ENCODE peak calls at places on chromosomes 16 and 17, in six cellular contexts. One of them, this sample, is unnamed.

GRCh38 chr17:46010597-46011186 is 11.6 kb downstream of the STH start:
- DNase-seq in stomach: no peak
- DNase-seq in H1: no peak
- DNase-seq in K562: peak; percentile 47
- DNase-seq in sigmoid colon: no peak
- DNase-seq in transverse colon: no peak
- DNase-seq in this sample: no peak

GRCh38 chr16:70552675-70553074 is 29.1 kb downstream of the SF3B3 start:
- DNase-seq in K562: no peak
- DNase-seq in H1: no peak
- DNase-seq in sigmoid colon: no peak
- DNase-seq in stomach: no peak
- DNase-seq in transverse colon: no peak
- DNase-seq in this sample: no peak

GRCh38 chr16:27408012-27408601 is 6.1 kb downstream of the IL21R start:
- DNase-seq in H1: no peak
- DNase-seq in K562: no peak
- DNase-seq in stomach: no peak
- DNase-seq in sigmoid colon: no peak
- DNase-seq in transverse colon: no peak
- DNase-seq in this sample: peak; percentile 42

GRCh38 chr16:85986931-85987749 is 88.2 kb downstream of the IRF8 start:
- DNase-seq in stomach: no peak
- DNase-seq in sigmoid colon: peak; percentile 64
- DNase-seq in K562: peak; percentile 31
- DNase-seq in H1: no peak
- DNase-seq in transverse colon: peak; percentile 50
- DNase-seq in this sample: no peak

GRCh38 chr17:79575229-79575628 is 35.6 kb downstream of the RBFOX3 start:
- DNase-seq in K562: no peak
- DNase-seq in stomach: no peak
- DNase-seq in transverse colon: no peak
- DNase-seq in sigmoid colon: peak; percentile 24
- DNase-seq in H1: no peak
- DNase-seq in this sample: no peak

GRCh38 chr16:12290868-12291267 is 314.3 kb downstream of the SNX29 start:
- DNase-seq in K562: no peak
- DNase-seq in stomach: no peak
- DNase-seq in sigmoid colon: no peak
- DNase-seq in H1: no peak
- DNase-seq in transverse colon: no peak
- DNase-seq in this sample: no peak

GRCh38 chr17:76378548-76379274 is 5.7 kb upstream of the SPHK1 start:
- DNase-seq in K562: no peak
- DNase-seq in transverse colon: no peak
- DNase-seq in stomach: no peak
- DNase-seq in sigmoid colon: no peak
- DNase-seq in H1: no peak
- DNase-seq in this sample: no peak

GRCh38 chr17:49851387-49852291 is 3.8 kb upstream of the TAC4 start:
- DNase-seq in transverse colon: peak; percentile 59
- DNase-seq in stomach: peak; percentile 75
- DNase-seq in sigmoid colon: peak; percentile 80
- DNase-seq in H1: no peak
- DNase-seq in K562: peak; percentile 82
- DNase-seq in this sample: peak; percentile 93

GRCh38 chr16:1137604-1138003 is 15.3 kb upstream of the CACNA1H start:
- DNase-seq in transverse colon: no peak
- DNase-seq in H1: no peak
- DNase-seq in sigmoid colon: no peak
- DNase-seq in stomach: no peak
- DNase-seq in K562: peak; percentile 59
- DNase-seq in this sample: no peak

GRCh38 chr16:89308391-89309333 is 91.2 kb downstream of the ZNF778 start:
- DNase-seq in H1: no peak
- DNase-seq in transverse colon: no peak
- DNase-seq in K562: peak; percentile 31
- DNase-seq in sigmoid colon: no peak
- DNase-seq in stomach: no peak
- DNase-seq in this sample: no peak

GRCh38 chr16:11783319-11784047 is 13.6 kb downstream of the ZC3H7A start:
- DNase-seq in sigmoid colon: no peak
- DNase-seq in transverse colon: no peak
- DNase-seq in H1: no peak
- DNase-seq in stomach: no peak
- DNase-seq in K562: peak; percentile 46
- DNase-seq in this sample: no peak

GRCh38 chr17:79628861-79629547 is 18.2 kb upstream of the RBFOX3 start:
- DNase-seq in transverse colon: no peak
- DNase-seq in sigmoid colon: peak; percentile 19
- DNase-seq in H1: no peak
- DNase-seq in stomach: peak; percentile 13
- DNase-seq in K562: no peak
- DNase-seq in this sample: peak; percentile 89

GRCh38 chr17:61161615-61162134 is 238.0 kb upstream of the TBX2 start:
- DNase-seq in stomach: no peak
- DNase-seq in transverse colon: no peak
- DNase-seq in K562: no peak
- DNase-seq in sigmoid colon: no peak
- DNase-seq in H1: no peak
- DNase-seq in this sample: no peak

GRCh38 chr16:69040144-69040909 is 65.1 kb upstream of the HAS3 start:
- DNase-seq in stomach: no peak
- DNase-seq in K562: no peak
- DNase-seq in H1: no peak
- DNase-seq in sigmoid colon: peak; percentile 13
- DNase-seq in transverse colon: no peak
- DNase-seq in this sample: no peak

GRCh38 chr16:17224350-17224749 is 246.4 kb downstream of the XYLT1 start:
- DNase-seq in sigmoid colon: no peak
- DNase-seq in K562: no peak
- DNase-seq in H1: no peak
- DNase-seq in stomach: no peak
- DNase-seq in transverse colon: no peak
- DNase-seq in this sample: no peak

GRCh38 chr16:77585852-77586251 is 136.5 kb upstream of the NUDT7 start:
- DNase-seq in K562: no peak
- DNase-seq in transverse colon: no peak
- DNase-seq in H1: no peak
- DNase-seq in sigmoid colon: no peak
- DNase-seq in stomach: no peak
- DNase-seq in this sample: no peak

GRCh38 chr17:6347776-6348175 is 87.1 kb downstream of the AIPL1 start:
- DNase-seq in stomach: no peak
- DNase-seq in H1: no peak
- DNase-seq in sigmoid colon: no peak
- DNase-seq in transverse colon: no peak
- DNase-seq in K562: no peak
- DNase-seq in this sample: peak; percentile 88

GRCh38 chr17:2063306-2064146 is 8.6 kb downstream of the HIC1 start:
- DNase-seq in transverse colon: peak; percentile 39
- DNase-seq in H1: no peak
- DNase-seq in sigmoid colon: peak; percentile 82
- DNase-seq in stomach: no peak
- DNase-seq in K562: no peak
- DNase-seq in this sample: peak; percentile 92

GRCh38 chr17:18314059-18314730 is 599 bp downstream of the TOP3A start:
- DNase-seq in stomach: no peak
- DNase-seq in K562: no peak
- DNase-seq in H1: no peak
- DNase-seq in transverse colon: no peak
- DNase-seq in sigmoid colon: no peak
- DNase-seq in this sample: no peak

GRCh38 chr16:46813611-46814010 is 17.4 kb downstream of the C16orf87 start:
- DNase-seq in H1: no peak
- DNase-seq in sigmoid colon: no peak
- DNase-seq in K562: no peak
- DNase-seq in stomach: no peak
- DNase-seq in transverse colon: no peak
- DNase-seq in this sample: no peak

GRCh38 chr17:30788918-30789317 is 35.6 kb downstream of the CRLF3 start:
- DNase-seq in stomach: no peak
- DNase-seq in transverse colon: no peak
- DNase-seq in K562: no peak
- DNase-seq in H1: no peak
- DNase-seq in sigmoid colon: no peak
- DNase-seq in this sample: no peak

GRCh38 chr16:83706394-83706793 is 101.4 kb upstream of the HSBP1 start:
- DNase-seq in sigmoid colon: no peak
- DNase-seq in stomach: no peak
- DNase-seq in K562: no peak
- DNase-seq in H1: no peak
- DNase-seq in transverse colon: no peak
- DNase-seq in this sample: no peak

GRCh38 chr16:74053310-74053709 is 243.3 kb upstream of the PSMD7 start:
- DNase-seq in K562: no peak
- DNase-seq in transverse colon: no peak
- DNase-seq in sigmoid colon: no peak
- DNase-seq in stomach: no peak
- DNase-seq in H1: no peak
- DNase-seq in this sample: no peak

GRCh38 chr16:56338566-56339318 is 86.6 kb downstream of the AMFR start:
- DNase-seq in stomach: no peak
- DNase-seq in H1: no peak
- DNase-seq in transverse colon: no peak
- DNase-seq in K562: no peak
- DNase-seq in sigmoid colon: no peak
- DNase-seq in this sample: no peak

GRCh38 chr16:386641-387156 is 4.9 kb upstream of the PGAP6 start:
- DNase-seq in H1: no peak
- DNase-seq in K562: peak; percentile 57
- DNase-seq in stomach: no peak
- DNase-seq in sigmoid colon: no peak
- DNase-seq in transverse colon: no peak
- DNase-seq in this sample: no peak

DNA sequence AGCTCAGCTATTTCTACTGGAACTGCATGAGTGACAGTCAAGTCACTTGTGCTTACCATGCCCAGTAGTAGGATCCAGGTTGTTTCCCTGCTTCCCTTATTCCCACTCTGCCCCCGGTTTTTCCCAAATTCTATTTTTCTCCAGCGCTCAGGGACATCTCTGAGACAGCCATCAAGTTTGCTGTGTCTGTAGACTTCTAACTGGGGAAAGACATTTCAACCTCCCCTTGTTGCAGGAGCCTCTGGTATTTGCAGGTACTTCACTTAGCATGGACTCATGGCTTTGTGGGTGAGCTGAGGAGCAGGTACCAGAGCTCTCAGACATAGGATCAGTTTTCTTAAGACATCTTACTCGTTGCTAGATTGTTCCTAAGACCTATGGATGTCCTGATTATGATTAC is 801.6 kb upstream of the RBFOX1 start:
- DNase-seq in transverse colon: no peak
- DNase-seq in H1: no peak
- DNase-seq in sigmoid colon: no peak
- DNase-seq in stomach: no peak
- DNase-seq in K562: no peak
- DNase-seq in this sample: peak; percentile 90
- TF ChIP-seq CTCF in transverse colon: no peak
- TF ChIP-seq CTCF in H1: no peak
- TF ChIP-seq CTCF in sigmoid colon: no peak
- TF ChIP-seq CTCF in stomach: no peak
- TF ChIP-seq CTCF in K562: no peak
- TF ChIP-seq CTCF in this sample: no peak

GRCh38 chr17:57923182-57923872 is 31.9 kb downstream of the CUEDC1 start:
- DNase-seq in H1: no peak
- DNase-seq in sigmoid colon: no peak
- DNase-seq in stomach: no peak
- DNase-seq in K562: no peak
- DNase-seq in transverse colon: no peak
- DNase-seq in this sample: no peak
- H3K4me1 ChIP-seq in H1: peaks cover 6% of the 10 kb centered on the region
- H3K4me1 ChIP-seq in sigmoid colon: peaks cover 90% of the 10 kb centered on the region
- H3K4me1 ChIP-seq in stomach: peaks cover 48% of the 10 kb centered on the region
- H3K4me1 ChIP-seq in K562: no peaks in the 10 kb centered on the region
- H3K4me1 ChIP-seq in transverse colon: peaks cover 51% of the 10 kb centered on the region
- H3K4me1 ChIP-seq in this sample: peaks cover 98% of the 10 kb centered on the region

GRCh38 chr17:31859487-31860008 is 504 bp upstream of the COPRS start:
- DNase-seq in transverse colon: no peak
- DNase-seq in stomach: no peak
- DNase-seq in sigmoid colon: no peak
- DNase-seq in K562: no peak
- DNase-seq in H1: no peak
- DNase-seq in this sample: no peak

GRCh38 chr17:31857920-31858646 is 961 bp downstream of the COPRS start:
- DNase-seq in H1: no peak
- DNase-seq in K562: no peak
- DNase-seq in stomach: no peak
- DNase-seq in sigmoid colon: no peak
- DNase-seq in transverse colon: no peak
- DNase-seq in this sample: no peak

GRCh38 chr17:31856750-31857149 is 2.3 kb downstream of the COPRS start:
- DNase-seq in transverse colon: no peak
- DNase-seq in H1: no peak
- DNase-seq in K562: no peak
- DNase-seq in sigmoid colon: no peak
- DNase-seq in stomach: no peak
- DNase-seq in this sample: no peak

GRCh38 chr17:31854672-31855071 is 4.4 kb downstream of the COPRS start:
- DNase-seq in transverse colon: no peak
- DNase-seq in H1: no peak
- DNase-seq in sigmoid colon: no peak
- DNase-seq in K562: no peak
- DNase-seq in stomach: no peak
- DNase-seq in this sample: no peak

GRCh38 chr17:31858647-31859486 is at the start of gene COPRS:
- DNase-seq in transverse colon: peak; percentile 91
- DNase-seq in K562: peak; percentile 89
- DNase-seq in stomach: peak; percentile 91
- DNase-seq in sigmoid colon: peak; percentile 96
- DNase-seq in H1: peak; percentile 25
- DNase-seq in this sample: peak; percentile 96
- TF ChIP-seq POLR2AphosphoS5 in transverse colon: peak; percentile 46
- TF ChIP-seq POLR2AphosphoS5 in K562: peak; percentile 56
- TF ChIP-seq POLR2AphosphoS5 in stomach: no peak
- TF ChIP-seq POLR2AphosphoS5 in sigmoid colon: peak; percentile 56
- TF ChIP-seq POLR2AphosphoS5 in H1: no peak
- TF ChIP-seq POLR2AphosphoS5 in this sample: peak; percentile 63

GRCh38 chr16:75697571-75697970 is 3.7 kb downstream of the DUXB start:
- DNase-seq in K562: no peak
- DNase-seq in transverse colon: no peak
- DNase-seq in H1: no peak
- DNase-seq in stomach: no peak
- DNase-seq in sigmoid colon: no peak
- DNase-seq in this sample: no peak

GRCh38 chr16:75701361-75701760 is at the start of gene DUXB:
- DNase-seq in K562: no peak
- DNase-seq in H1: no peak
- DNase-seq in transverse colon: no peak
- DNase-seq in stomach: no peak
- DNase-seq in sigmoid colon: no peak
- DNase-seq in this sample: no peak

DNA sequence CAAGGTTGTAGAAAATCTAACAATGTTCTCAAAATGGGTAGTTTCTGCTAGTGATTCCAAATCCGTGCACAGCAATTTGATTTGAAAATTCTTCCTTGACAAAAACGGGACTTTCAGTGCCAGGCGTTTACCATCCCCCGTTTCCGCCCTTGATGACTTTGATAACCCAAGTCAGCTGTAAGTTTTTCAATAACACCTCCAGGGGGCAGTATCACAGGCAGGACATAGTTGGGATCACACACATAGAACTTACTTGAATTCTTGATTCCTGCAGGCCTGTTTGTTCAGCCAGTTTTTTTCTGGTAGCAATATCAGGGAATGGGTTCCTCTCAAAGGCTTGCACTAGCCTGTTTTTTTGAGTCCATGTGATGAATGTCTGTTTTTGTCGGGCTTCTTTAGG is 5.6 kb downstream of the DUXB start:
- DNase-seq in sigmoid colon: no peak
- DNase-seq in H1: no peak
- DNase-seq in transverse colon: no peak
- DNase-seq in stomach: no peak
- DNase-seq in K562: peak; percentile 46
- DNase-seq in this sample: no peak
- TF ChIP-seq CTCF in sigmoid colon: no peak
- TF ChIP-seq CTCF in H1: peak; percentile 61
- TF ChIP-seq CTCF in transverse colon: no peak
- TF ChIP-seq CTCF in stomach: no peak
- TF ChIP-seq CTCF in K562: peak; percentile 49
- TF ChIP-seq CTCF in this sample: no peak

This sample was measured in esophagus muscularis mucosa.